ENCODE peak calls at places on chromosomes 11 and 22, in ten cellular contexts. C is GM04503; R is activated gamma-delta T cell; X is activated CD4-positive, alpha-beta T cell treated with anti-CD3 and anti-CD28 coated beads, Interleukin-2, amount 10 ng/mL, durations not matched to agents 7 days and 5 days; H is iris pigment epithelial cell; O is T-cell; T is SK-N-DZ; W is effector CD4-positive, alpha-beta T cell; G is MV-4-11; S is GM23248. Z is an unnamed sample.

GRCh38 chr22:48889887-48890692 is 937.6 kb downstream of the BRD1 start:
- DNase-seq in T (no peak), S (no peak), C (no peak), O (no peak), G (no peak), W (no peak), R (no peak), X (no peak), H (no peak), Z (no peak)

GRCh38 chr11:69302447-69302846 is 8.5 kb downstream of the MYEOV start:
- DNase-seq in W (no peak), O (no peak), S (no peak), X (no peak), T (no peak), G (no peak), H (no peak), C (no peak), R (no peak), Z (no peak)

GRCh38 chr11:63012450-63013238 is 3.0 kb downstream of the SLC22A8 start:
- DNase-seq in X (no peak), G (no peak), O (no peak), T (no peak), H (no peak), S (no peak), W (no peak), R (no peak), C (no peak), Z (no peak)

GRCh38 chr11:65822760-65823528 is 10.8 kb upstream of the SNX32 start:
- DNase-seq in H (no peak), C (no peak), T (no peak), O (no peak), R (no peak), W (no peak), X (no peak), G (no peak), S (no peak), Z (no peak)

GRCh38 chr11:111762526-111762925 is 3.7 kb downstream of the PPP2R1B start:
- DNase-seq in X (no peak), C (no peak), S (no peak), R (no peak), O (no peak), T (no peak), G (no peak), H (no peak), W (no peak), Z (no peak)

GRCh38 chr11:109680127-109680526 is 258.1 kb downstream of the C11orf87 start:
- DNase-seq in W (no peak), O (no peak), H (peak), X (no peak), S (peak), C (peak), R (no peak), G (no peak), T (no peak), Z (peak)

GRCh38 chr11:45551181-45551580 is 114.2 kb downstream of the CHST1 start:
- DNase-seq in R (no peak), W (no peak), G (no peak), X (no peak), H (no peak), S (no peak), T (no peak), C (no peak), O (no peak), Z (no peak)

GRCh38 chr11:111944651-111945051 is 7.5 kb downstream of the DIXDC1 start:
- DNase-seq in X (no peak), R (no peak), C (peak), G (peak), T (no peak), W (no peak), O (no peak), H (peak), S (peak), Z (peak)

GRCh38 chr11:126719740-126720139 is 280.8 kb downstream of the KIRREL3 start:
- DNase-seq in G (no peak), C (no peak), O (no peak), W (no peak), X (no peak), T (no peak), R (no peak), S (peak), H (no peak), Z (no peak)

GRCh38 chr11:122036493-122036892 is 79.5 kb downstream of the BLID start:
- DNase-seq in X (no peak), G (no peak), R (no peak), H (no peak), T (no peak), S (no peak), O (no peak), W (no peak), C (no peak), Z (no peak)

GRCh38 chr22:17411213-17411612 is 42.0 kb downstream of the CECR2 start:
- DNase-seq in S (no peak), R (no peak), G (no peak), H (peak), O (no peak), X (no peak), W (no peak), C (no peak), T (no peak), Z (no peak)

GRCh38 chr11:47189100-47189834 is 3.0 kb upstream of the PACSIN3 start:
- DNase-seq in W (no peak), H (peak), O (no peak), T (no peak), G (no peak), R (no peak), C (peak), S (peak), X (no peak), Z (peak)

GRCh38 chr22:44797181-44797720 is 44.9 kb downstream of the ARHGAP8 start:
- DNase-seq in C (no peak), X (no peak), W (no peak), H (no peak), G (no peak), T (no peak), S (no peak), R (no peak), O (no peak), Z (peak)

GRCh38 chr11:56932572-56933235 is 56.0 kb upstream of the OR5AK2 start:
- DNase-seq in S (peak), X (no peak), O (no peak), H (peak), W (no peak), G (no peak), C (peak), T (no peak), R (no peak), Z (peak)

GRCh38 chr11:46071091-46071490 is 50.2 kb downstream of the PHF21A start:
- DNase-seq in C (no peak), G (no peak), R (no peak), X (no peak), S (no peak), H (no peak), O (no peak), T (no peak), W (no peak), Z (no peak)

GRCh38 chr22:17951315-17951714 is 73.0 kb downstream of the MICAL3 start:
- DNase-seq in C (no peak), G (no peak), W (no peak), S (no peak), R (no peak), H (no peak), T (no peak), O (no peak), X (no peak), Z (no peak)

GRCh38 chr22:30265131-30265720 is 1.4 kb downstream of the OSM start:
- DNase-seq in G (no peak), X (peak), H (no peak), T (no peak), C (no peak), O (no peak), S (no peak), W (no peak), R (no peak), Z (no peak)